ENCODE peak calls at places on chromosomes 13 and 19, in six cellular contexts. W, S, F, U, A and N are unnamed samples. For H3K4me1, the result is how much of the 10 kb centered on the place peaks cover.

GRCh38 chr19:32691952-32692726 is 518 bp downstream of the NUDT19 start:
- DNase-seq in W (peak), S (no peak), F (peak), U (peak), A (no peak), N (no peak)

GRCh38 chr19:7908078-7908699 is 4.5 kb downstream of the MAP2K7 start:
- DNase-seq in W (no peak), S (no peak), F (peak), U (no peak), A (no peak), N (no peak)

GRCh38 chr19:43782689-43783231 is 2.0 kb upstream of the KCNN4 start:
- DNase-seq in W (peak), S (no peak), F (no peak), U (peak), A (no peak), N (no peak)

GRCh38 chr13:94672400-94672799 is 39.9 kb downstream of the SOX21 start:
- DNase-seq in W (no peak), S (no peak), F (no peak), U (no peak), A (no peak), N (no peak)

GRCh38 chr19:14114854-14115253 is 2.7 kb downstream of the PRKACA start:
- DNase-seq in W (peak), S (no peak), F (peak), U (no peak), A (peak), N (no peak)

GRCh38 chr19:52200044-52200443 is 10.2 kb downstream of the PPP2R1A start:
- DNase-seq in W (no peak), S (peak), F (no peak), U (peak), A (no peak), N (peak)

GRCh38 chr13:25966086-25966485 is 85.7 kb downstream of the SHISA2 start:
- DNase-seq in W (no peak), S (no peak), F (no peak), U (no peak), A (no peak), N (no peak)

GRCh38 chr19:17610384-17610783 is 54.9 kb downstream of the COLGALT1 start:
- DNase-seq in W (peak), S (no peak), F (no peak), U (peak), A (peak), N (no peak)

GRCh38 chr13:38821753-38822551 is 135.1 kb downstream of the FREM2 start:
- DNase-seq in W (no peak), S (no peak), F (no peak), U (peak), A (no peak), N (no peak)

GRCh38 chr13:25881136-25881926 is 170.5 kb downstream of the SHISA2 start:
- DNase-seq in W (no peak), S (no peak), F (no peak), U (no peak), A (no peak), N (no peak)

GRCh38 chr13:71867101-71867814 is at the start of gene DACH1:
- DNase-seq in W (no peak), S (no peak), F (peak), U (peak), A (no peak), N (peak)

GRCh38 chr19:8208119-8208709 is 956 bp upstream of the CERS4 start:
- DNase-seq in W (no peak), S (no peak), F (no peak), U (no peak), A (no peak), N (peak)

GRCh38 chr13:79662882-79663281 is 181.9 kb downstream of the NDFIP2 start:
- DNase-seq in W (no peak), S (no peak), F (no peak), U (no peak), A (no peak), N (no peak)

GRCh38 chr13:103443604-103444003 is 377.4 kb upstream of the SLC10A2 start:
- DNase-seq in W (no peak), S (no peak), F (no peak), U (no peak), A (no peak), N (no peak)

GRCh38 chr19:42132030-42132628 is at the start of gene POU2F2:
- DNase-seq in W (peak), S (no peak), F (peak), U (no peak), A (no peak), N (no peak)

GRCh38 chr13:41767801-41768200 is 193.1 kb downstream of the VWA8 start:
- DNase-seq in W (no peak), S (no peak), F (no peak), U (no peak), A (no peak), N (no peak)

GRCh38 chr19:17348700-17349099 is 11.3 kb downstream of the GTPBP3 start:
- DNase-seq in W (no peak), S (peak), F (no peak), U (peak), A (peak), N (peak)

GRCh38 chr13:71801781-71802180 is 65.2 kb downstream of the DACH1 start:
- DNase-seq in W (no peak), S (no peak), F (no peak), U (no peak), A (no peak), N (no peak)

GRCh38 chr19:54429176-54429495 is 13.9 kb downstream of the TTYH1 start:
- DNase-seq in W (no peak), S (no peak), F (no peak), U (no peak), A (no peak), N (no peak)

GRCh38 chr19:38836438-38837303 is 5.1 kb upstream of the ECH1 start:
- DNase-seq in W (no peak), S (no peak), F (no peak), U (peak), A (no peak), N (no peak)
- H3K4me1 ChIP-seq in W (under half), S (under half), F (under half), U (half or more), A (half or more), N (under half)

GRCh38 chr13:63396746-63397145 is 1981.1 kb upstream of the PCDH20 start:
- DNase-seq in W (no peak), S (no peak), F (no peak), U (no peak), A (no peak), N (no peak)
- H3K4me1 ChIP-seq in W (under half), S (under half), F (under half), U (under half), A (under half), N (under half)

GRCh38 chr19:3157096-3157845 is 21.3 kb upstream of the S1PR4 start:
- DNase-seq in W (no peak), S (no peak), F (no peak), U (no peak), A (no peak), N (no peak)

GRCh38 chr19:3162418-3163229 is 15.9 kb upstream of the S1PR4 start:
- DNase-seq in W (peak), S (no peak), F (peak), U (no peak), A (peak), N (no peak)

GRCh38 chr19:3161453-3161852 is 17.1 kb upstream of the S1PR4 start:
- DNase-seq in W (no peak), S (no peak), F (no peak), U (peak), A (peak), N (no peak)

GRCh38 chr19:3160219-3160618 is 18.4 kb upstream of the S1PR4 start:
- DNase-seq in W (no peak), S (no peak), F (no peak), U (no peak), A (no peak), N (no peak)

GRCh38 chr19:3159565-3159964 is 19.0 kb upstream of the S1PR4 start:
- DNase-seq in W (no peak), S (no peak), F (no peak), U (no peak), A (no peak), N (no peak)
- H3K4me1 ChIP-seq in W (under half), S (under half), F (under half), U (under half), A (under half), N (under half)

GRCh38 chr13:43087960-43088580 is 64.7 kb downstream of the DNAJC15 start:
- DNase-seq in W (no peak), S (no peak), F (no peak), U (no peak), A (no peak), N (no peak)
- H3K4me1 ChIP-seq in W (under half), S (under half), F (under half), U (under half), A (under half), N (under half)

DNA sequence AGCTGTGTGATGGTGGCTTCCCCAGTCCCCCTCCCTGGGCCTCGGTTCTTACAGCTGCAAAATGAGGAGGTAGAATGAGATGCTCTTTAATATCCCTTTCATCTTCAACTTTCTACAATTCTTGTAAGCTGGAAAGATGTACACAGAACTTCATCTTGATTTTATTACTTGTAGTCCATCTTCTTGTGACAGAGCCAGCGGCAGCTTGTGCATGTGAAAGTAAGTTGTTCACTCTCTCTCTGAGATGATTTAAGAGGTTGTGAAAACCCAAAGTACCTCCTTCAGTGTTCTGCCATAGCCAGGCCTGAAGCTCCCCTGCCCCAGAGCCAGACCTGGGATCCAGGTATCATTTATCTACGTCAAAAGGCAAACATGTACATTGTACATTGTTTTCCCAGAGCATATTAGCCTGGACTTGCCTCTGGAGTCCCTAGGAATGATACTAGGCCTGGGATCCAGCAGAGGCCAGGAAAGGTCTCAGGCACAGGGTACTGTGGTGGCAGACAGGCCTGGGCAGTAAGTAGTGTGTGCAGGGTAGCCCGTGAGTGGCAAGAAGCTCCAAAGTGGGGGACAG is 3.3 kb upstream of the UBE2L5 start:
- DNase-seq in W (no peak), S (no peak), F (no peak), U (no peak), A (no peak), N (peak)
- H3K4me1 ChIP-seq in W (half or more), S (under half), F (under half), U (under half), A (under half), N (under half)

GRCh38 chr19:2431318-2432055 is 4.1 kb upstream of the TIMM13 start:
- DNase-seq in W (no peak), S (no peak), F (no peak), U (no peak), A (no peak), N (no peak)

GRCh38 chr19:2433854-2434253 is 6.5 kb upstream of the TIMM13 start:
- DNase-seq in W (no peak), S (no peak), F (no peak), U (no peak), A (no peak), N (no peak)

GRCh38 chr19:2434267-2434666 is 6.9 kb upstream of the TIMM13 start:
- DNase-seq in W (no peak), S (no peak), F (no peak), U (no peak), A (no peak), N (no peak)

GRCh38 chr19:2429917-2430570 is 2.7 kb upstream of the TIMM13 start:
- DNase-seq in W (no peak), S (no peak), F (no peak), U (no peak), A (no peak), N (no peak)

GRCh38 chr19:2432131-2432848 is 4.9 kb upstream of the TIMM13 start:
- DNase-seq in W (no peak), S (no peak), F (no peak), U (no peak), A (no peak), N (no peak)
- H3K4me1 ChIP-seq in W (under half), S (under half), F (under half), U (under half), A (under half), N (under half)